ENCODE peak calls at places on chromosome 9, in ten cellular contexts. K is A172; H is KBM-7; I is HEK293T; X is memory B cell; V is CD4-positive, CD25-positive, alpha-beta regulatory T cell; Y is NCI-H345; M is anterior cingulate cortex; F is fibroblast of gingiva; N is stimulated activated CD4-positive, alpha-beta T cell treated with anti-CD3 and anti-CD28 coated beads, Interleukin-2, amount 100 ng/mL, for 48 hours. R is an unnamed sample.

GRCh38 chr9:91001146-91001611 is 199.6 kb downstream of the SYK start:
- DNase-seq in F (peak), M (no peak), K (peak), N (no peak), H (no peak), X (no peak), I (no peak), V (no peak), Y (peak), R (no peak)

GRCh38 chr9:89881431-89881830 is 276.6 kb downstream of the GADD45G start:
- DNase-seq in K (no peak), F (no peak), I (no peak), X (no peak), V (no peak), M (no peak), Y (no peak), H (no peak), N (no peak), R (no peak)

GRCh38 chr9:34524349-34524748 is 1.6 kb upstream of the ENHO start:
- DNase-seq in K (no peak), V (no peak), F (no peak), X (no peak), H (no peak), I (no peak), Y (no peak), M (no peak), N (no peak), R (no peak)

GRCh38 chr9:20242767-20243166 is 379.5 kb downstream of the MLLT3 start:
- DNase-seq in I (no peak), F (no peak), H (no peak), X (no peak), M (no peak), K (no peak), V (peak), Y (no peak), N (no peak), R (no peak)

GRCh38 chr9:6757988-6758417 is 230 bp downstream of the KDM4C start:
- DNase-seq in X (no peak), F (peak), V (no peak), Y (no peak), I (peak), H (no peak), N (no peak), M (no peak), K (no peak), R (no peak)

GRCh38 chr9:138045541-138046490 is 168.2 kb downstream of the CACNA1B start:
- DNase-seq in K (no peak), M (no peak), V (no peak), F (no peak), N (no peak), I (no peak), X (no peak), H (no peak), Y (no peak), R (peak)

GRCh38 chr9:130835441-130836298 is 616 bp downstream of the ABL1 start:
- DNase-seq in I (peak), M (peak), H (no peak), V (peak), K (no peak), Y (peak), N (peak), X (no peak), F (peak), R (peak)

GRCh38 chr9:88949961-88950340 is 41.3 kb upstream of the S1PR3 start:
- DNase-seq in F (no peak), Y (no peak), H (no peak), M (no peak), N (peak), X (no peak), V (no peak), K (peak), I (no peak), R (no peak)

GRCh38 chr9:7233516-7233915 is 475.7 kb downstream of the KDM4C start:
- DNase-seq in F (no peak), V (no peak), Y (no peak), N (no peak), K (no peak), H (no peak), I (no peak), X (no peak), M (no peak), R (no peak)

GRCh38 chr9:16243798-16244197 is 626.7 kb downstream of the BNC2 start:
- DNase-seq in V (no peak), H (no peak), K (no peak), F (no peak), N (no peak), I (no peak), M (no peak), X (no peak), Y (no peak), R (no peak)

GRCh38 chr9:80320916-80321315 is 749.2 kb downstream of the TLE4 start:
- DNase-seq in V (no peak), N (no peak), H (no peak), M (no peak), X (no peak), Y (no peak), F (peak), I (no peak), K (peak), R (no peak)

GRCh38 chr9:70425192-70425591 is 10.7 kb upstream of the KLF9 start:
- DNase-seq in K (no peak), F (no peak), N (no peak), X (no peak), V (no peak), H (no peak), M (no peak), Y (no peak), I (no peak), R (no peak)

GRCh38 chr9:69603656-69604055 is 68.5 kb downstream of the APBA1 start:
- DNase-seq in F (no peak), Y (no peak), M (no peak), X (no peak), V (no peak), K (no peak), N (no peak), I (no peak), H (no peak), R (no peak)

GRCh38 chr9:17398351-17398750 is 180.5 kb upstream of the SH3GL2 start:
- DNase-seq in N (no peak), K (no peak), H (no peak), X (no peak), Y (no peak), V (no peak), M (no peak), I (no peak), F (no peak), R (no peak)

GRCh38 chr9:129283705-129284606 is 105.9 kb upstream of the IER5L start:
- DNase-seq in M (no peak), I (no peak), Y (no peak), N (no peak), X (no peak), V (no peak), H (no peak), F (no peak), K (no peak), R (no peak)

GRCh38 chr9:107665057-107665456 is 175.5 kb upstream of the KLF4 start:
- DNase-seq in I (no peak), X (no peak), N (no peak), M (no peak), K (no peak), Y (no peak), H (no peak), V (no peak), F (no peak), R (no peak)

GRCh38 chr9:107422189-107422802 is 67.3 kb downstream of the KLF4 start:
- DNase-seq in Y (peak), V (no peak), N (peak), X (peak), K (peak), F (peak), M (peak), I (peak), H (peak), R (no peak)

GRCh38 chr9:127505396-127506116 is 54.2 kb downstream of the LRSAM1 start:
- DNase-seq in X (peak), N (peak), V (peak), H (peak), M (no peak), Y (peak), K (peak), F (no peak), I (peak), R (no peak)

GRCh38 chr9:93200989-93201339 is 17.0 kb downstream of the WNK2 start:
- DNase-seq in N (no peak), M (no peak), Y (no peak), V (no peak), F (no peak), X (no peak), K (no peak), I (no peak), H (no peak), R (no peak)

GRCh38 chr9:20352531-20352930 is 269.8 kb downstream of the MLLT3 start:
- DNase-seq in H (no peak), Y (no peak), X (no peak), F (no peak), V (no peak), I (no peak), N (no peak), M (no peak), K (no peak), R (no peak)

GRCh38 chr9:19914044-19914443 is 125.2 kb upstream of the SLC24A2 start:
- DNase-seq in V (no peak), X (no peak), K (no peak), F (no peak), N (no peak), H (no peak), M (no peak), Y (no peak), I (no peak), R (no peak)

GRCh38 chr9:136512651-136513066 is 29.8 kb upstream of the SEC16A start:
- DNase-seq in V (no peak), M (no peak), Y (no peak), H (no peak), N (peak), I (peak), F (no peak), X (no peak), K (no peak), R (no peak)